ENCODE peak calls at places on chromosomes 6 and 20, in six cellular contexts. Z, K, L, B, S and O are unnamed samples.

GRCh38 chr6:4125933-4126864 is 9.2 kb downstream of the ECI2 start:
- DNase-seq in B (peak; percentile 69), K (peak; percentile 90), S (no peak), Z (no peak), L (no peak), O (peak; percentile 88)

GRCh38 chr20:61719691-61720347 is 345.9 kb downstream of the TAF4 start:
- DNase-seq in L (no peak), Z (no peak), B (no peak), K (no peak), S (no peak), O (no peak)

GRCh38 chr6:63805808-63806572 is 170.4 kb downstream of the PHF3 start:
- DNase-seq in B (no peak), K (peak; percentile 95), S (no peak), L (no peak), Z (no peak), O (peak; percentile 93)

GRCh38 chr6:5684320-5684719 is 322.4 kb downstream of the NRN1 start:
- DNase-seq in Z (no peak), K (peak; percentile 67), L (no peak), S (no peak), B (no peak), O (no peak)

GRCh38 chr6:125444234-125444949 is 142.6 kb upstream of the HDDC2 start:
- DNase-seq in B (no peak), L (no peak), Z (peak; percentile 36), K (no peak), S (no peak), O (peak; percentile 62)

GRCh38 chr6:82033631-82034211 is 213.8 kb downstream of the IBTK start:
- DNase-seq in S (no peak), B (no peak), K (peak; percentile 20), L (no peak), Z (no peak), O (peak; percentile 20)

GRCh38 chr20:48052492-48052870 is 267.2 kb upstream of the SULF2 start:
- DNase-seq in Z (no peak), B (no peak), K (no peak), S (no peak), L (no peak), O (peak; percentile 33)

GRCh38 chr20:53865905-53866786 is 204.2 kb downstream of the BCAS1 start:
- DNase-seq in S (no peak), K (peak; percentile 77), Z (peak; percentile 62), L (peak; percentile 52), B (peak; percentile 73), O (peak; percentile 90)

GRCh38 chr6:78947962-78948361 is 80.6 kb downstream of the IRAK1BP1 start:
- DNase-seq in S (no peak), L (no peak), B (no peak), Z (no peak), K (peak; percentile 72), O (peak; percentile 15)

GRCh38 chr20:43507150-43508080 is at the start of gene L3MBTL1:
- DNase-seq in L (peak; percentile 65), S (no peak), Z (peak; percentile 83), K (peak; percentile 23), B (peak; percentile 78), O (peak; percentile 36)

GRCh38 chr6:41578714-41579610 is 32.8 kb downstream of the FOXP4 start:
- DNase-seq in L (peak; percentile 82), K (peak; percentile 33), S (no peak), Z (peak; percentile 62), B (no peak), O (peak; percentile 58)

GRCh38 chr6:41577865-41578713 is 31.9 kb downstream of the FOXP4 start:
- DNase-seq in Z (peak; percentile 87), S (no peak), K (peak; percentile 51), L (peak; percentile 89), B (no peak), O (peak; percentile 70)

GRCh38 chr6:41581381-41581991 is 35.3 kb downstream of the FOXP4 start:
- DNase-seq in B (no peak), L (no peak), S (no peak), Z (no peak), K (peak; percentile 89), O (peak; percentile 95)

GRCh38 chr6:41582540-41582939 is 36.4 kb downstream of the FOXP4 start:
- DNase-seq in Z (no peak), K (no peak), L (no peak), B (no peak), S (no peak), O (no peak)

DNA sequence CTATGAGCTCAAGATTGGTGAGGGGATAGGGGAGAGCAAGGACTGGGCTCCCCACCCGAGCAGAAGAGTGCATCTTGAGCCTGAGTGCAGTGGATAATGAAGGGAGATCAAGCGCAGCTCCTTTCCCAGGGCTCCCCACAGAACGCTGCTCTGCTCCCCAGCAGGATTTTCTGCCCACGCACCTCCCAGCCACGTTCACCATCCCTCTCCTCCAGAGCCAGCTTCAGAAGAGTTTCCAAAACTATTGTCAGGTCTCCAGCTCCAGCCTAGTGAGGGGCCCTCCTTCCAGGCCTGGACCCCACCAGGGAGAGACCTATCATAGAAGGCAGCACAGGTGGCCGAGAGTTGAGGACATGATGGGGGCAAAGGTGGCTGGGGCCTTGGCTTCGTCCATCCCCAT is 34.5 kb downstream of the FOXP4 start:
- DNase-seq in K (no peak), B (no peak), Z (no peak), L (no peak), S (no peak), O (no peak)
- H3K14ac ChIP-seq in K (peak overlapping the region; percentile 6), B (no peak overlapping the region), Z (no peak overlapping the region), L (no peak overlapping the region), S (no peak overlapping the region), O (no peak overlapping the region)

GRCh38 chr6:80094017-80094416 is 12.5 kb upstream of the BCKDHB start:
- DNase-seq in S (no peak), B (no peak), Z (no peak), L (peak; percentile 3), K (peak; percentile 21), O (peak; percentile 35)
- H2AK5ac ChIP-seq in S (no peak overlapping the region), B (no peak overlapping the region), Z (no peak overlapping the region), L (no peak overlapping the region), K (no peak overlapping the region), O (no peak overlapping the region)

GRCh38 chr6:35498407-35499045 is 1.6 kb upstream of the TEAD3 start:
- DNase-seq in Z (no peak), B (no peak), S (no peak), L (no peak), K (no peak), O (no peak)
- H3K23ac ChIP-seq in Z (no peak overlapping the region), B (no peak overlapping the region), S (no peak overlapping the region), L (peak overlapping the region; percentile 94), K (no peak overlapping the region), O (peak overlapping the region; percentile 84)

DNA sequence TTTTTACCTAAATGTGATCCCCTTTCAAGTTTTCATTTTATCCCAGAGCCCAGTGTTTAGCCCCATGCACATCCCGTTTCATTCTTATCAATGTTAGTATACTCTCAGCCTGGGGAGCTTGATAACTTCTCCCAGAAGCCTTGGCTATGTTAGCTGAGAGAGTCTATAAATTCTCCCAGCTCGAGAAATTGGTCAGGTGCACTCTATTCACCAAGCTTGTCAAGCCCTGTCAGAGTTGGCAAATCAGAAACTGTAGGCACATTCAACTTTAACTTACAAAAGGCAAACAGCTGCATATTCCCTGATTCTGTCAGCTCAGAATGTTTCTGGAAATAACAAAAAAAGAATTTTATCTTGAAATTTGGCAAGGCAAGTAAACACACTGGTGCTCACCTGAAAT is 62.2 kb upstream of the IMPG1 start:
- DNase-seq in K (no peak), S (no peak), Z (no peak), B (no peak), L (no peak), O (no peak)
- H3K14ac ChIP-seq in K (no peak overlapping the region), S (no peak overlapping the region), Z (no peak overlapping the region), B (no peak overlapping the region), L (no peak overlapping the region), O (no peak overlapping the region)

GRCh38 chr6:36984581-36985383 is 1.2 kb downstream of the MTCH1 start:
- DNase-seq in B (no peak), L (peak; percentile 38), Z (peak; percentile 79), K (peak; percentile 87), S (peak; percentile 43), O (peak; percentile 87)
- H2AK5ac ChIP-seq in B (no peak overlapping the region), L (no peak overlapping the region), Z (no peak overlapping the region), K (peak overlapping the region; percentile 99), S (peak overlapping the region; percentile 48), O (peak overlapping the region; percentile 24)

GRCh38 chr6:26045046-26045938 is 41.9 kb upstream of the HFE start:
- DNase-seq in L (peak; percentile 80), S (no peak), B (peak; percentile 92), Z (no peak), K (peak; percentile 94), O (no peak)
- H3K23ac ChIP-seq in L (no peak overlapping the region), S (no peak overlapping the region), B (no peak overlapping the region), Z (no peak overlapping the region), K (peak overlapping the region; percentile 28), O (no peak overlapping the region)